ENCODE peak calls at places on chromosome X, in six cellular contexts. F is tibial nerve, M is A549, K is ovary, N is prostate gland, D is breast epithelium. O is an unnamed sample.

GRCh38 chrX:130848763-130849162 is 54.2 kb downstream of the ENOX2 start:
- DNase-seq in F (no peak), N (no peak), D (no peak), M (no peak), K (no peak), O (no peak)

GRCh38 chrX:15815779-15816452 is 25.6 kb downstream of the ZRSR2 start:
- DNase-seq in K (no peak), D (no peak), N (no peak), M (peak; percentile 44), F (no peak), O (no peak)

GRCh38 chrX:21933077-21933476 is 7.4 kb upstream of the SMS start:
- DNase-seq in F (no peak), M (peak; percentile 26), K (no peak), N (no peak), D (no peak), O (no peak)

GRCh38 chrX:1224954-1225353 is 12.5 kb upstream of the CRLF2 start:
- DNase-seq in F (no peak), D (no peak), N (no peak), M (no peak), K (no peak), O (no peak)

GRCh38 chrX:122703762-122704161 is 480.3 kb upstream of the GRIA3 start:
- DNase-seq in K (no peak), F (no peak), M (no peak), D (no peak), N (no peak), O (no peak)

GRCh38 chrX:41923925-41924693 is 755 bp upstream of the CASK start:
- DNase-seq in F (peak; percentile 4), N (peak; percentile 19), K (no peak), M (peak; percentile 68), D (peak; percentile 21), O (no peak)

GRCh38 chrX:14497184-14497666 is 32.1 kb upstream of the GLRA2 start:
- DNase-seq in M (no peak), D (no peak), N (no peak), K (no peak), F (no peak), O (no peak)

GRCh38 chrX:25125483-25125882 is 109.7 kb upstream of the ARX start:
- DNase-seq in N (no peak), F (no peak), K (no peak), D (no peak), M (no peak), O (no peak)

GRCh38 chrX:15233416-15234015 is 36.4 kb downstream of the ASB9 start:
- DNase-seq in F (no peak), K (no peak), N (no peak), M (no peak), D (no peak), O (no peak)

GRCh38 chrX:107675365-107675654 is 47.0 kb downstream of the PRPS1 start:
- DNase-seq in K (no peak), M (no peak), F (no peak), D (no peak), N (no peak), O (no peak)

GRCh38 chrX:110428144-110428543 is 69.5 kb downstream of the RTL9 start:
- DNase-seq in M (no peak), D (no peak), K (no peak), N (no peak), F (no peak), O (no peak)

GRCh38 chrX:107561468-107562215 is 66.7 kb upstream of the PRPS1 start:
- DNase-seq in D (no peak), N (no peak), F (no peak), M (no peak), K (no peak), O (no peak)

GRCh38 chrX:133151320-133151719 is 54.4 kb upstream of the USP26 start:
- DNase-seq in N (no peak), F (no peak), K (no peak), D (no peak), M (peak; percentile 0), O (no peak)

GRCh38 chrX:101164766-101165590 is 54.6 kb upstream of the DRP2 start:
- DNase-seq in D (no peak), N (no peak), K (no peak), F (no peak), M (no peak), O (no peak)

GRCh38 chrX:107716816-107717700 is 58.5 kb downstream of the TSC22D3 start:
- DNase-seq in M (peak; percentile 88), K (peak; percentile 73), F (peak; percentile 92), D (peak; percentile 90), N (peak; percentile 87), O (peak; percentile 76)

GRCh38 chrX:138986866-138987265 is 275.3 kb upstream of the FGF13 start:
- DNase-seq in D (no peak), N (no peak), M (no peak), K (no peak), F (no peak), O (no peak)

GRCh38 chrX:19515615-19516105 is 352 bp upstream of the MAP3K15 start:
- DNase-seq in K (no peak), N (no peak), F (no peak), M (peak; percentile 10), D (no peak), O (no peak)
- H3K4me3 ChIP-seq in K (peak overlapping the region; percentile 30), N (no peak overlapping the region), F (peak overlapping the region; percentile 31), M (peak overlapping the region; percentile 60), D (peak overlapping the region; percentile 18), O (peak overlapping the region; percentile 33)

GRCh38 chrX:86504297-86504696 is 356.0 kb downstream of the DACH2 start:
- DNase-seq in N (no peak), M (no peak), D (no peak), F (no peak), K (no peak), O (no peak)

GRCh38 chrX:86507337-86507736 is 359.1 kb downstream of the DACH2 start:
- DNase-seq in M (no peak), K (no peak), D (no peak), F (no peak), N (no peak), O (no peak)
- TF ChIP-seq POLR2A in M (no peak), K (no peak), D (no peak), F (no peak), N (no peak), O (no peak)

GRCh38 chrX:154602226-154602625 is 16.9 kb downstream of the CTAG1B start:
- DNase-seq in K (no peak), M (no peak), D (peak; percentile 13), N (no peak), F (no peak), O (no peak)

GRCh38 chrX:154600962-154601374 is 16.0 kb downstream of the CTAG1A start:
- DNase-seq in D (peak; percentile 12), K (no peak), F (no peak), N (no peak), M (no peak), O (no peak)

GRCh38 chrX:154603438-154604430 is 15.3 kb downstream of the CTAG1B start:
- DNase-seq in K (no peak), N (peak; percentile 36), D (peak; percentile 67), M (peak; percentile 48), F (no peak), O (no peak)

GRCh38 chrX:154605566-154605965 is 13.5 kb downstream of the CTAG1B start:
- DNase-seq in M (no peak), K (no peak), F (no peak), D (no peak), N (no peak), O (no peak)

DNA sequence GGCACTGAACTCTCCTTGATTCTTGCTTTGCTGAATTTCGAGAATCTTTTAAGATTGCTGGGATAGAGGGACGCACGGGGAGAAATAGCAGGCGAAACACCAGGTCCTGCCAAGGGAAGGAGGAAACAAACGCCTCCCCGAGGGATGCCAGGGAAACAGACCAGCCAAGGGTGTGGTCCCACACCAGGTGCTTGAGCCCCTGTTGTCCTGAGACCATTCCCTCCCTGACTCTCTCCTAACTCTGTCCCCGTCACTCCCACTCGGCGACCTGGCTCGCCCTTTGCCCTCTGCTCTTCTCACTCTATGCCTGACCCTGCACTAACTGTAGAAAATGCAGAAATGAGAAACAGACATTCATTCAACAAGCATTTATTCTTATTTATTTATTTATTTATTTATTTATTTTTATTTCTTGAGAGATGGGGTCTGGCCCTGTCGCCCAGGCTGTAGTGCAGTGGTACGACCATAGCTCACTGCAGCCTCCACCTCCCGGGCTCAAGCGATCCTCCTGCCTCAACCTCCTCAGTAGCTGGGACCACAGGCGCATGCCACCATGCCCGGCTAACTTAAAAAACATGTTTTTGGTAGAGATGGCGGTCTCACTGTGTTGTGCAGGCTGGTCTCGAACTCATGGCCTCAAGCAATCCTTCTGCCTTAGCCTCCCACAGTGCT is 16.2 kb downstream of the CTAG1B start:
- DNase-seq in K (no peak), N (no peak), M (no peak), F (no peak), D (peak; percentile 7), O (no peak)
- H3K4me1 ChIP-seq in K (no peaks in the 10 kb centered on the region), N (no peaks in the 10 kb centered on the region), M (peaks cover 17% of the 10 kb centered on the region), F (no peaks in the 10 kb centered on the region), D (no peaks in the 10 kb centered on the region), O (no peaks in the 10 kb centered on the region)

DNA sequence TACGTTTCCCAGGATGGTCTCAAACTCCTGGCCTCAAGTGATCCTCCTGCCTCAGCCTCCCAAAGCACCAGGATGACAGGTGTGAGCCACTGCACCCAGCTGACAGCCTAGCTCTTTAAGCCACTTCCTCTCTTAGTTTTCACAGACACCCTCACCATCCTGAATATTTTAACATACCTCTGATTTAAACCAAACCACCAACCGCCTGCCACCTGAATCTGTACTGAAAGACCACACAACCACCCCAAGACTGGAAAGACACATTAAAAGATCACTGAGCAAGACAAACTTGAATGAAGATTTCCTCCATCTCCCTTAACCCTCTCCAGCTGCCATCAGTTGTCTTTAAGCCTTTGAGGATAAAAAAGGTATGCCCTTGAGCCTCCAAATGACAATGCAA is 110.6 kb downstream of the SH3KBP1 start:
- DNase-seq in K (no peak), M (no peak), D (no peak), N (no peak), F (no peak), O (no peak)
- H3K4me3 ChIP-seq in K (no peak overlapping the region), M (no peak overlapping the region), D (no peak overlapping the region), N (no peak overlapping the region), F (no peak overlapping the region), O (no peak overlapping the region)

GRCh38 chrX:153970398-153971123 is 1.1 kb downstream of the HCFC1 start:
- DNase-seq in M (peak; percentile 76), K (peak; percentile 73), F (peak; percentile 31), N (no peak), D (no peak), O (no peak)

GRCh38 chrX:153973127-153974002 is 811 bp downstream of the TMEM187 start:
- DNase-seq in D (no peak), N (no peak), F (no peak), M (no peak), K (peak; percentile 47), O (no peak)

GRCh38 chrX:153971124-153971631 is 440 bp downstream of the HCFC1 start:
- DNase-seq in M (peak; percentile 90), D (peak; percentile 90), F (peak; percentile 70), K (peak; percentile 91), N (peak; percentile 78), O (peak; percentile 50)

GRCh38 chrX:153972368-153973126 is at the start of gene TMEM187:
- DNase-seq in D (peak; percentile 78), M (peak; percentile 94), K (peak; percentile 92), F (peak; percentile 61), N (peak; percentile 73), O (no peak)

GRCh38 chrX:153971632-153972367 is at the start of gene HCFC1:
- DNase-seq in D (peak; percentile 95), K (peak; percentile 96), M (peak; percentile 94), N (peak; percentile 83), F (peak; percentile 85), O (peak; percentile 84)
- TF ChIP-seq POLR2A in D (peak; percentile 45), K (peak; percentile 61), M (peak; percentile 47), N (peak; percentile 13), F (peak; percentile 20), O (peak; percentile 27)